ENCODE peak calls at places on chromosomes 13 and 19, in four cellular contexts. Q is CD4-positive, CD25-positive, alpha-beta regulatory T cell; X is CD4-positive, alpha-beta T cell; J is neural progenitor cell. R is an unnamed sample.

GRCh38 chr13:44919103-44919804 is 70.0 kb downstream of the NUFIP1 start:
- DNase-seq in Q (no peak), J (no peak), X (no peak), R (no peak)

GRCh38 chr13:31012285-31013024 is 80.0 kb downstream of the TEX26 start:
- DNase-seq in Q (no peak), X (no peak), J (peak; percentile 22), R (no peak)

GRCh38 chr13:79469608-79470007 is 11.3 kb upstream of the NDFIP2 start:
- DNase-seq in Q (no peak), X (no peak), J (no peak), R (no peak)

GRCh38 chr19:29217591-29217990 is 4.6 kb upstream of the UQCRFS1 start:
- DNase-seq in X (no peak), J (no peak), Q (no peak), R (no peak)

GRCh38 chr13:76418404-76418803 is 467.8 kb downstream of the KCTD12 start:
- DNase-seq in X (no peak), Q (no peak), J (no peak), R (no peak)

GRCh38 chr13:50581586-50582196 is 261.8 kb downstream of the DLEU7 start:
- DNase-seq in Q (no peak), J (no peak), X (no peak), R (no peak)

GRCh38 chr19:47696635-47697034 is 16.6 kb upstream of the EHD2 start:
- DNase-seq in X (no peak), J (no peak), Q (no peak), R (no peak)

GRCh38 chr13:43006893-43007631 is 15.0 kb upstream of the EPSTI1 start:
- DNase-seq in X (no peak), J (peak; percentile 6), Q (no peak), R (no peak)

GRCh38 chr19:8528500-8528899 is 14.5 kb upstream of the ZNF414 start:
- DNase-seq in X (no peak), J (no peak), Q (no peak), R (no peak)

GRCh38 chr13:79124183-79124582 is 281.9 kb downstream of the RBM26 start:
- DNase-seq in X (no peak), J (no peak), Q (no peak), R (no peak)

GRCh38 chr13:75016225-75016624 is 465.7 kb downstream of the TBC1D4 start:
- DNase-seq in J (no peak), X (no peak), Q (no peak), R (no peak)

GRCh38 chr19:53394522-53394973 is 401 bp upstream of the ZNF765 start:
- DNase-seq in Q (no peak), J (peak; percentile 81), X (no peak), R (peak; percentile 80)

GRCh38 chr19:13130886-13131490 is 12.9 kb downstream of the NACC1 start:
- DNase-seq in J (no peak), X (no peak), Q (no peak), R (no peak)

GRCh38 chr13:49476529-49476928 is 19.2 kb upstream of the PHF11 start:
- DNase-seq in Q (no peak), X (no peak), J (no peak), R (no peak)

GRCh38 chr13:41004875-41005693 is 14.0 kb downstream of the ELF1 start:
- DNase-seq in J (no peak), Q (peak; percentile 86), X (no peak), R (no peak)

GRCh38 chr13:42660367-42660965 is 86.5 kb downstream of the TNFSF11 start:
- DNase-seq in Q (no peak), J (no peak), X (no peak), R (no peak)

GRCh38 chr19:37511186-37511585 is 4.4 kb downstream of the ZNF793 start:
- DNase-seq in Q (no peak), J (no peak), X (no peak), R (no peak)
- H3K9me3 ChIP-seq in Q (peaks cover 47% of the 10 kb centered on the region), J (no peaks in the 10 kb centered on the region), X (peaks cover 33% of the 10 kb centered on the region), R (no peaks in the 10 kb centered on the region)

DNA sequence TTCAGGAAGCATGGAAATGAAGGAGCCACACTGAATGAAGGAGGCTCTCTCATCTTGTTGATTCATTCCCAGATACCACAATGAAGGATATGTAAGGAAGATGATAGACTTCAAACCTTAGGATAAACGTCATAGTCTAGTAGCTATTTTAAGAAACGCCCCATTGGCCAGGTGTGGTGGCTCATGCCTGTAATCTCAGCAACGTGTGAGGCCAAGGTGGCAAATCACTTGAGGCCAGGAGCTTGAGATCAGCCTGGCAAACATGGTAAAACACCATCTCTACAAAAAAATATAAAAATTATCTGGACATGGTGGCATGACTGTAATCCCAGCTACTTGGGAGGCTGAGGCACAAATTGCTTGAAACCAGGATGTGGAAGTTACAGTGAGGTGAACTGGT is 17.1 kb upstream of the ZNF841 start:
- DNase-seq in Q (no peak), X (no peak), J (no peak), R (no peak)
- H3K9me3 ChIP-seq in Q (peaks cover 97% of the 10 kb centered on the region), X (peaks cover 99% of the 10 kb centered on the region), J (peaks cover 66% of the 10 kb centered on the region), R (peaks cover 19% of the 10 kb centered on the region)

GRCh38 chr19:56611288-56611687 is 16.2 kb downstream of the ZNF71 start:
- DNase-seq in J (no peak), Q (no peak), X (no peak), R (no peak)

GRCh38 chr19:56612737-56613136 is 17.6 kb downstream of the ZNF71 start:
- DNase-seq in X (no peak), J (no peak), Q (no peak), R (no peak)

GRCh38 chr19:56617531-56617930 is 22.4 kb downstream of the ZNF71 start:
- DNase-seq in X (no peak), J (no peak), Q (no peak), R (no peak)

GRCh38 chr19:56608274-56608964 is 13.3 kb downstream of the ZNF71 start:
- DNase-seq in J (no peak), Q (no peak), X (no peak), R (no peak)

GRCh38 chr19:56613639-56614038 is 18.5 kb downstream of the ZNF71 start:
- DNase-seq in J (no peak), Q (no peak), X (no peak), R (no peak)
- H3K9me3 ChIP-seq in J (peaks cover 12% of the 10 kb centered on the region), Q (peaks cover 99% of the 10 kb centered on the region), X (peaks cover 99% of the 10 kb centered on the region), R (peaks cover 3% of the 10 kb centered on the region)

DNA sequence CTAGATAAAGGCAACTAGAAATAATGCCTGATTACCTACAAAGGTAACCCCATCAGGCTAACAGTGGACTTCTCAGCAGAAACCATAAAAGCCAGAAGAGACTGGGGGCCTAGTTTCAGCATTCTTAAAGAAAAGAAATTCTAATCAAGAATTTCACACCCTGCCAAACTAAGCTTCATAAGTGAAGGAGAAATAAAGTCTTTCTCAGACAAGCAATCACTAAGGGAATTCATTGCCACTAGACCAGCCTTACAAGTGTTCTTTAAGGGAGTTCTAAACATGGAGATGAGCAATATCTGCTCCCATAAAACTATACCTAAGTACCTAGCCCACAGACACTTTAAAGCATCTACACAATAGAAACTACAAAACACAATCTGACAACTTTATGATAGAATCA is 823.5 kb downstream of the PCDH17 start:
- DNase-seq in J (no peak), X (no peak), Q (no peak), R (no peak)
- H3K9me3 ChIP-seq in J (no peaks in the 10 kb centered on the region), X (peaks cover 10% of the 10 kb centered on the region), Q (no peaks in the 10 kb centered on the region), R (no peaks in the 10 kb centered on the region)

GRCh38 chr19:57870225-57870624 is 18.6 kb downstream of the ZNF814 start:
- DNase-seq in J (no peak), X (no peak), Q (no peak), R (no peak)

GRCh38 chr19:57872450-57872849 is 16.4 kb downstream of the ZNF814 start:
- DNase-seq in X (no peak), Q (no peak), J (no peak), R (no peak)

DNA sequence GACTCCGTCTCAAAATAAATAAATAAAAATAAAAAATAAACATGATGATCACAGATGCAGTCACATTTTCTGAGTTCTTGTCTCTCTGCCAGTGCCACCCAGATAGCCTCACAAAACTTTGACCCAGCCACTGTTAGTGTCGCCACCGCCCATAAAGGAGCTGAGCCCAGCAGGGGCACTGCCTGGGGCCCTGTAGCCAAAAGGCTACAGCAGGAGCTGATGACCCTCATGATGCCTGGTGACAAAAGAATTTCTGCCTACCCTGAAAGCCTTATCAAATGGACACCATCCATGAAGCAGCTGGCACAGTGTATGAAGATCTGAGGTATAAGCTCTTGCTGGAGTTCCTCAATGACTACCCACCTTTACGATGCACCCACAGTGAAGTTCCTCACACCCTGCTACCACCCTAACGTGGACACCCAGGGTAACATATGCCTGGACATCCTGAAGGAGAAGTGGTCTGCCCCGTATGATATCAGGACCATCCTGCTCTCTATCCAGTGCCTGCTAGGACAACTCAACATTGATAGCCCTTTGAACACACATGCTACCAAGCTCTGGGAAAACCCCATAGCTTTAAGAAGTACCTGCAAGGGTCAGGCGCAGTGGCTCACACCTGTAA is 18.3 kb downstream of the ZNF587 start:
- DNase-seq in X (no peak), J (no peak), Q (no peak), R (no peak)
- H3K9me3 ChIP-seq in X (peaks cover 84% of the 10 kb centered on the region), J (peaks cover 8% of the 10 kb centered on the region), Q (peaks cover 94% of the 10 kb centered on the region), R (no peaks in the 10 kb centered on the region)

GRCh38 chr19:10343495-10343894 is 4.1 kb upstream of the ICAM3 start:
- DNase-seq in J (no peak), X (no peak), Q (no peak), R (no peak)
- H3K9me3 ChIP-seq in J (no peaks in the 10 kb centered on the region), X (no peaks in the 10 kb centered on the region), Q (no peaks in the 10 kb centered on the region), R (no peaks in the 10 kb centered on the region)

GRCh38 chr19:44341794-44342193 is 14.7 kb downstream of the ZNF112 start:
- DNase-seq in Q (no peak), X (no peak), J (no peak), R (no peak)

GRCh38 chr19:44344255-44344654 is 12.2 kb downstream of the ZNF112 start:
- DNase-seq in X (no peak), Q (no peak), J (no peak), R (no peak)

GRCh38 chr19:44345969-44346368 is 10.5 kb downstream of the ZNF112 start:
- DNase-seq in Q (no peak), J (no peak), X (no peak), R (no peak)

DNA sequence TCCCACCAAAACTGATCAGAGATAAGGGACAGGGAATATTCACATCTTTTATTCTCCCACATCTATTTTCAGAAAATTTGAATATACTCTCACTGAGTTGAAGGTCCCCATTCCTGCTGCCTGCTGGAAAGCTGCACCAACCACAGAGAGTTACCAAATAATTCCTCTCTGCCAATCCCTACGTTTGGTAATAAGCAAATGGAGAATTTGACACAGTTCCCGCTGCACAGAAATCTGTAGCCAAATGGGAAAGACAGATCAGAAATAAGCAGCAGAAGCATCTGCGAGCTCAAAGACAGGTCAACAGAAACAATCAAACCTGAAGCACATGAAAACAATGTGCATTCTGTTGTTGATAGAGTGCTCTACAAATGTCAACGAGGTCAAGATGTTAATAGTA is 9.9 kb downstream of the ZNF112 start:
- DNase-seq in Q (no peak), J (no peak), X (no peak), R (no peak)
- H3K9me3 ChIP-seq in Q (peaks cover 25% of the 10 kb centered on the region), J (peaks cover 21% of the 10 kb centered on the region), X (peaks cover 33% of the 10 kb centered on the region), R (peaks cover 14% of the 10 kb centered on the region)

GRCh38 chr19:2850256-2850925 is 9.1 kb downstream of the ZNF555 start:
- DNase-seq in J (no peak), Q (no peak), X (no peak), R (no peak)

GRCh38 chr19:2847507-2847906 is 6.2 kb downstream of the ZNF555 start:
- DNase-seq in J (no peak), Q (no peak), X (no peak), R (no peak)

GRCh38 chr19:2846180-2846935 is 5.1 kb downstream of the ZNF555 start:
- DNase-seq in Q (no peak), X (no peak), J (no peak), R (no peak)

GRCh38 chr19:2845107-2845506 is 3.8 kb downstream of the ZNF555 start:
- DNase-seq in J (no peak), Q (no peak), X (no peak), R (no peak)

GRCh38 chr19:2848625-2849024 is 7.3 kb downstream of the ZNF555 start:
- DNase-seq in X (no peak), J (no peak), Q (no peak), R (no peak)
- H3K9me3 ChIP-seq in X (peaks cover 35% of the 10 kb centered on the region), J (peaks cover 29% of the 10 kb centered on the region), Q (peaks cover 49% of the 10 kb centered on the region), R (peaks cover 34% of the 10 kb centered on the region)

GRCh38 chr13:27389891-27390290 is 34.5 kb upstream of the GTF3A start:
- DNase-seq in X (no peak), Q (no peak), J (no peak), R (no peak)
- H3K9me3 ChIP-seq in X (no peaks in the 10 kb centered on the region), Q (no peaks in the 10 kb centered on the region), J (no peaks in the 10 kb centered on the region), R (no peaks in the 10 kb centered on the region)